ENCODE peak calls at places on chromosomes 4 and X, in four cellular contexts. F, Q, S and P are unnamed samples.

GRCh38 chr4:36222702-36223101 is 21.6 kb downstream of the ARAP2 start:
- DNase-seq in F (no peak), Q (no peak), S (no peak), P (no peak)

GRCh38 chrX:77628294-77629025 is 157.6 kb downstream of the ATRX start:
- DNase-seq in F (no peak), Q (no peak), S (no peak), P (peak; percentile 2)

GRCh38 chr4:137213372-137214173 is 318.7 kb downstream of the PCDH18 start:
- DNase-seq in F (no peak), Q (no peak), S (no peak), P (peak; percentile 68)

GRCh38 chr4:123478859-123479345 is 82.3 kb downstream of the SPRY1 start:
- DNase-seq in F (no peak), Q (peak; percentile 78), S (no peak), P (no peak)

GRCh38 chr4:39066371-39066770 is 4.3 kb downstream of the KLHL5 start:
- DNase-seq in F (no peak), Q (no peak), S (no peak), P (no peak)

GRCh38 chr4:52931238-52931637 is 69.1 kb downstream of the RASL11B start:
- DNase-seq in F (no peak), Q (no peak), S (no peak), P (no peak)

GRCh38 chr4:7516116-7516772 is 81.5 kb upstream of the PSAPL1 start:
- DNase-seq in F (no peak), Q (no peak), S (no peak), P (no peak)

GRCh38 chr4:64564126-64564525 is 154.9 kb upstream of the TECRL start:
- DNase-seq in F (no peak), Q (no peak), S (no peak), P (no peak)

GRCh38 chrX:31314921-31315320 is 243.1 kb upstream of the FTHL17 start:
- DNase-seq in F (no peak), Q (no peak), S (no peak), P (peak; percentile 29)

GRCh38 chrX:133640161-133641015 is 225.1 kb upstream of the GPC4 start:
- DNase-seq in F (no peak), Q (no peak), S (no peak), P (no peak)

GRCh38 chrX:39859991-39860861 is 237.5 kb downstream of the BCOR start:
- DNase-seq in F (no peak), Q (peak; percentile 78), S (peak; percentile 61), P (peak; percentile 69)

GRCh38 chr4:1644906-1645657 is 39.0 kb downstream of the FAM53A start:
- DNase-seq in F (peak; percentile 89), Q (no peak), S (no peak), P (peak; percentile 5)

GRCh38 chr4:4572821-4573220 is 31.0 kb upstream of the STX18 start:
- DNase-seq in F (no peak), Q (no peak), S (no peak), P (peak; percentile 31)

GRCh38 chrX:45505214-45505613 is 304.5 kb upstream of the DIPK2B start:
- DNase-seq in F (no peak), Q (no peak), S (no peak), P (peak; percentile 85)

GRCh38 chr4:124953059-124953850 is 240.7 kb upstream of the ANKRD50 start:
- DNase-seq in F (no peak), Q (no peak), S (no peak), P (peak; percentile 86)

GRCh38 chrX:51395807-51396728 is 63.4 kb downstream of the NUDT10 start:
- DNase-seq in F (no peak), Q (peak; percentile 89), S (no peak), P (no peak)

GRCh38 chr4:48016141-48017107 is at the start of the genes CNGA1 and NIPAL1:
- DNase-seq in F (peak; percentile 72), Q (peak; percentile 77), S (peak; percentile 88), P (peak; percentile 42)

GRCh38 chr4:103018391-103019318 is 850 bp downstream of the SLC9B1 start:
- DNase-seq in F (no peak), Q (peak; percentile 7), S (no peak), P (no peak)

GRCh38 chr4:179145746-179146530 is 1703.7 kb upstream of the AGA start:
- DNase-seq in F (no peak), Q (no peak), S (no peak), P (no peak)

GRCh38 chr4:65951177-65951576 is 280.9 kb upstream of the EPHA5 start:
- DNase-seq in F (no peak), Q (no peak), S (no peak), P (no peak)

GRCh38 chr4:132513491-132513890 is 635.6 kb upstream of the PCDH10 start:
- DNase-seq in F (no peak), Q (no peak), S (no peak), P (no peak)

GRCh38 chr4:173415092-173415491 is 16.2 kb upstream of the SCRG1 start:
- DNase-seq in F (no peak), Q (no peak), S (no peak), P (no peak)

GRCh38 chr4:2535386-2536192 is 858 bp upstream of the FAM193A start:
- DNase-seq in F (peak; percentile 66), Q (peak; percentile 84), S (peak; percentile 55), P (peak; percentile 26)

GRCh38 chr4:25925486-25926201 is 11.6 kb downstream of the SMIM20 start:
- DNase-seq in F (peak; percentile 59), Q (peak; percentile 59), S (peak; percentile 58), P (peak; percentile 58)

GRCh38 chr4:3527101-3527913 is 4.9 kb downstream of the LRPAP1 start:
- DNase-seq in F (peak; percentile 36), Q (no peak), S (no peak), P (no peak)